ENCODE peak calls at places on chromosomes 11 and 22, in eight cellular contexts. L is neuronal stem cell, G is neural progenitor cell, W is suprapubic skin, S is aorta, J is transverse colon, R is cardiac muscle cell, F is lung. P is an unnamed sample.

GRCh38 chr11:129947474-129947873 is 52.1 kb upstream of the NFRKB start:
- DNase-seq in F (no peak), R (no peak), J (no peak), W (no peak), S (no peak), L (no peak), G (peak; percentile 9), P (no peak)

GRCh38 chr22:18005201-18005926 is 19.0 kb downstream of the MICAL3 start:
- DNase-seq in R (no peak), S (no peak), L (no peak), W (no peak), F (no peak), G (no peak), J (no peak), P (no peak)

GRCh38 chr22:27845603-27846100 is 44.1 kb upstream of the MN1 start:
- DNase-seq in G (no peak), W (peak; percentile 18), J (no peak), L (no peak), F (no peak), R (no peak), S (no peak), P (no peak)

GRCh38 chr11:61254403-61255025 is 13.5 kb downstream of the PGA5 start:
- DNase-seq in S (peak; percentile 83), W (no peak), R (peak; percentile 69), J (peak; percentile 70), F (peak; percentile 56), G (peak; percentile 72), L (peak; percentile 48), P (peak; percentile 43)

GRCh38 chr11:14078941-14079522 is 116.5 kb downstream of the SPON1 start:
- DNase-seq in G (no peak), L (no peak), R (no peak), J (no peak), F (no peak), W (no peak), S (no peak), P (no peak)

GRCh38 chr11:44853674-44854073 is 97.0 kb downstream of the TP53I11 start:
- DNase-seq in R (no peak), W (no peak), J (no peak), L (no peak), F (no peak), G (no peak), S (no peak), P (no peak)

GRCh38 chr11:75583710-75584658 is 21.9 kb downstream of the SERPINH1 start:
- DNase-seq in W (no peak), R (peak; percentile 76), F (peak; percentile 68), L (peak; percentile 69), J (peak; percentile 45), G (peak; percentile 86), S (peak; percentile 86), P (peak; percentile 82)

GRCh38 chr11:86931965-86932332 is 23.2 kb downstream of the FZD4 start:
- DNase-seq in G (no peak), L (no peak), F (no peak), J (no peak), R (no peak), S (no peak), W (no peak), P (peak; percentile 55)

GRCh38 chr11:69295995-69296889 is 2.3 kb downstream of the MYEOV start:
- DNase-seq in R (no peak), G (no peak), F (peak; percentile 63), S (no peak), W (peak; percentile 92), J (peak; percentile 50), L (no peak), P (no peak)

GRCh38 chr11:80109031-80109430 is 668.2 kb upstream of the TENM4 start:
- DNase-seq in L (no peak), G (no peak), S (no peak), F (no peak), R (no peak), J (no peak), W (no peak), P (no peak)

GRCh38 chr11:64500176-64501013 is 90.6 kb upstream of the SLC22A12 start:
- DNase-seq in G (no peak), S (no peak), R (no peak), L (no peak), F (no peak), J (no peak), W (peak; percentile 47), P (no peak)

GRCh38 chr11:125075900-125076317 is 12.8 kb downstream of the SLC37A2 start:
- DNase-seq in J (no peak), S (no peak), G (no peak), F (no peak), R (no peak), L (no peak), W (no peak), P (no peak)

GRCh38 chr22:42930810-42931420 is 73.8 kb upstream of the ARFGAP3 start:
- DNase-seq in R (no peak), F (no peak), L (no peak), J (no peak), G (no peak), W (no peak), S (peak; percentile 82), P (no peak)

GRCh38 chr22:44710474-44711235 is 8.7 kb downstream of the PRR5 start:
- DNase-seq in F (no peak), W (no peak), G (no peak), R (no peak), J (peak; percentile 82), L (no peak), S (no peak), P (no peak)

DNA sequence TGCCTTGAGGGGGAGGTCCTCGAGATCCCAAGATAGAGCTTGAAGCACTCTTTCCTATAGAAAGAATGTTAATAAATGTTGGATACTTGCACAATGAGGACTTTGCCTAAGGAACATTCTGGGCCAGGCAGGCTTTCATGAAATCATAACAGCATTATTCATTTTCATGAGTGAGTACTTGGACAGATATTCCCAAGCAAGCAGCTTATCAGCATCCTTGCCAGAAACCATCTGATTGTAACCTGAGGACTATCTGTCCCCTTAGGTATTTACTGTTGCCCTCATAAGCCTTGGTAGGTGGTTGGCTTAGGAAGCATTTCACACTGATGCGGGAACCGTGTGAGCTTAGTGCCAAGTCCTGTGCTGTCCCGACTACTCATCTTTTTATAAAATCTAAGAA is 22.7 kb downstream of the PANX1 start:
- DNase-seq in S (no peak), W (no peak), R (no peak), G (no peak), L (no peak), J (no peak), F (no peak), P (no peak)
- H3K4me1 ChIP-seq in S (peaks cover 5% of the 10 kb centered on the region), W (peaks cover 48% of the 10 kb centered on the region), R (peaks cover 5% of the 10 kb centered on the region), G (peaks cover 11% of the 10 kb centered on the region), L (peaks cover 5% of the 10 kb centered on the region), J (peaks cover 30% of the 10 kb centered on the region), F (peaks cover 18% of the 10 kb centered on the region), P (no peaks in the 10 kb centered on the region)

GRCh38 chr22:24954856-24955255 is 2.3 kb downstream of the KIAA1671 start:
- DNase-seq in S (no peak), R (no peak), W (no peak), F (no peak), G (no peak), J (no peak), L (no peak), P (no peak)

GRCh38 chr22:24953294-24954113 is 988 bp downstream of the KIAA1671 start:
- DNase-seq in J (peak; percentile 58), G (peak; percentile 74), S (no peak), R (peak; percentile 50), L (no peak), W (no peak), F (peak; percentile 42), P (peak; percentile 41)

GRCh38 chr22:24952837-24953293 is 349 bp downstream of the KIAA1671 start:
- DNase-seq in S (peak; percentile 80), L (peak; percentile 65), G (peak; percentile 88), F (peak; percentile 55), J (peak; percentile 71), R (no peak), W (no peak), P (peak; percentile 78)

GRCh38 chr22:24951942-24952836 is at the start of gene KIAA1671:
- DNase-seq in R (peak; percentile 95), J (peak; percentile 91), L (peak; percentile 98), G (peak; percentile 99), F (peak; percentile 85), W (peak; percentile 89), S (peak; percentile 94), P (peak; percentile 91)

GRCh38 chr22:24954114-24954463 is 1.6 kb downstream of the KIAA1671 start:
- DNase-seq in J (no peak), R (no peak), S (no peak), F (no peak), G (peak; percentile 77), L (no peak), W (no peak), P (peak; percentile 36)
- H3K4me3 ChIP-seq in J (no peak overlapping the region), R (peak overlapping the region; percentile 41), S (no peak overlapping the region), F (no peak overlapping the region), G (peak overlapping the region; percentile 80), L (no peak overlapping the region), W (peak overlapping the region; percentile 86), P (peak overlapping the region; percentile 48)

GRCh38 chr11:36485296-36485870 is 24.7 kb downstream of the TRAF6 start:
- DNase-seq in L (no peak), F (no peak), W (no peak), S (no peak), G (no peak), J (no peak), R (no peak), P (no peak)
- H3K36me3 ChIP-seq in L (peaks cover 70% of the 10 kb centered on the region), F (peaks cover 17% of the 10 kb centered on the region), W (peaks cover 58% of the 10 kb centered on the region), S (no peaks in the 10 kb centered on the region), G (no peaks in the 10 kb centered on the region), J (no peaks in the 10 kb centered on the region), R (peaks cover 22% of the 10 kb centered on the region), P (peaks cover 21% of the 10 kb centered on the region)

GRCh38 chr11:76626921-76627391 is 43.6 kb downstream of the LRRC32 start:
- DNase-seq in R (no peak), J (no peak), W (no peak), F (no peak), S (peak; percentile 77), L (no peak), G (no peak), P (no peak)

GRCh38 chr11:76629133-76629852 is 41.3 kb downstream of the LRRC32 start:
- DNase-seq in F (peak; percentile 48), W (peak; percentile 78), R (no peak), S (peak; percentile 77), J (peak; percentile 48), L (no peak), G (no peak), P (no peak)

GRCh38 chr11:76626266-76626665 is 44.3 kb downstream of the LRRC32 start:
- DNase-seq in F (no peak), S (no peak), W (no peak), G (no peak), J (no peak), R (no peak), L (no peak), P (no peak)

GRCh38 chr11:76628408-76628947 is 42.1 kb downstream of the LRRC32 start:
- DNase-seq in S (peak; percentile 52), F (no peak), W (no peak), G (no peak), L (no peak), R (no peak), J (no peak), P (no peak)

DNA sequence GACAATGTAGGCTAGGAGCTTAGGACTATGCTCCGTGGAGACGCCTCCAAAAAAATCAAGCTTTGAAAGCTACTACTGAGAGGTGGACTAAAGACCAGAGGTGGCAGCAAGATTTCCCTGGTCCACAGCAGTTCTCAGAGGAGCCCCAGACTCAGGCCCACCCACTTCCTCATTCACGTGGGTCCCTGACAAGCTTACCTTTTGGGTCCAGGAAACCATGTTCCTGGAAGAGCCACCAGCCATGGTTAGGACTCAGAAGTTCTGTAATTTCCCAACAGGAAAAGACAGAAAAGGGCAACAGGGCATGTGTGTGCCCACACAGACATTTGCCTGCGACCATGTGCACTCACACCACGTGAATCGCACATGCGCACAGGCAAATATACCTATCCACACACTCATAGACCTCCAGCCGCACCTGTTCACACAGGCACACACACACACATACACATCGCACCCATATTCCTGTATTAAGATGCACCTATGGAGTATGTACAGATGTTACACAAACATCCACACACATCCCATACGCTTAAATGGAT is 42.9 kb downstream of the LRRC32 start:
- DNase-seq in R (no peak), S (no peak), J (no peak), F (no peak), L (no peak), W (no peak), G (no peak), P (no peak)
- H3K4me1 ChIP-seq in R (peaks cover 27% of the 10 kb centered on the region), S (no peaks in the 10 kb centered on the region), J (peaks cover 14% of the 10 kb centered on the region), F (peaks cover 10% of the 10 kb centered on the region), L (no peaks in the 10 kb centered on the region), W (peaks cover 30% of the 10 kb centered on the region), G (no peaks in the 10 kb centered on the region), P (no peaks in the 10 kb centered on the region)